ENCODE peak calls at places on chromosomes 3 and 15, in seven cellular contexts. Q, R, S, C, I, D and E are unnamed samples.

GRCh38 chr3:55524565-55525244 is 37.6 kb upstream of the WNT5A start:
- DNase-seq in Q (no peak), R (no peak), S (no peak), C (no peak), I (no peak), D (no peak), E (no peak)

GRCh38 chr3:146124141-146124801 is 36.7 kb downstream of the PLOD2 start:
- DNase-seq in Q (no peak), R (no peak), S (no peak), C (no peak), I (no peak), D (no peak), E (no peak)

GRCh38 chr3:177385831-177386301 is 188.6 kb upstream of the TBL1XR1 start:
- DNase-seq in Q (no peak), R (no peak), S (no peak), C (no peak), I (no peak), D (no peak), E (peak)

GRCh38 chr3:18680759-18681158 is 255.6 kb upstream of the SATB1 start:
- DNase-seq in Q (no peak), R (no peak), S (no peak), C (no peak), I (no peak), D (no peak), E (no peak)

GRCh38 chr15:79089331-79089889 is 1.2 kb downstream of the RASGRF1 start:
- DNase-seq in Q (no peak), R (no peak), S (no peak), C (peak), I (peak), D (no peak), E (no peak)

GRCh38 chr15:69185706-69186105 is 25.3 kb downstream of the GLCE start:
- DNase-seq in Q (no peak), R (no peak), S (no peak), C (no peak), I (no peak), D (no peak), E (no peak)

GRCh38 chr3:141275973-141276372 is 44.3 kb downstream of the PXYLP1 start:
- DNase-seq in Q (peak), R (no peak), S (no peak), C (no peak), I (no peak), D (no peak), E (peak)

GRCh38 chr3:51710631-51711351 is 3.9 kb downstream of the GRM2 start:
- DNase-seq in Q (no peak), R (no peak), S (peak), C (peak), I (no peak), D (no peak), E (no peak)

GRCh38 chr3:46878796-46879436 is 1.4 kb downstream of the PTH1R start:
- DNase-seq in Q (peak), R (no peak), S (no peak), C (peak), I (no peak), D (peak), E (no peak)

GRCh38 chr3:149621218-149622005 is 36.4 kb downstream of the WWTR1 start:
- DNase-seq in Q (no peak), R (no peak), S (no peak), C (no peak), I (no peak), D (no peak), E (no peak)

GRCh38 chr3:48929358-48930035 is 10.9 kb downstream of the ARIH2 start:
- DNase-seq in Q (no peak), R (no peak), S (no peak), C (no peak), I (no peak), D (no peak), E (no peak)

GRCh38 chr15:68696532-68697363 is 118.0 kb downstream of the CORO2B start:
- DNase-seq in Q (no peak), R (no peak), S (no peak), C (no peak), I (no peak), D (no peak), E (peak)

GRCh38 chr3:126033051-126033745 is 50.7 kb downstream of the SLC41A3 start:
- DNase-seq in Q (no peak), R (no peak), S (no peak), C (no peak), I (peak), D (no peak), E (no peak)

GRCh38 chr3:84096188-84096587 is 862.6 kb upstream of the CADM2 start:
- DNase-seq in Q (no peak), R (no peak), S (no peak), C (no peak), I (no peak), D (no peak), E (no peak)

GRCh38 chr3:151467069-151467468 is 6.2 kb upstream of the IGSF10 start:
- DNase-seq in Q (no peak), R (no peak), S (no peak), C (no peak), I (no peak), D (no peak), E (no peak)

GRCh38 chr3:9349321-9350117 is 13.3 kb upstream of the THUMPD3 start:
- DNase-seq in Q (peak), R (no peak), S (peak), C (no peak), I (no peak), D (no peak), E (peak)

GRCh38 chr15:70494861-70495571 is 268.3 kb downstream of the UACA start:
- DNase-seq in Q (peak), R (no peak), S (no peak), C (peak), I (no peak), D (no peak), E (no peak)

GRCh38 chr15:70387993-70388392 is 290.3 kb upstream of the TLE3 start:
- DNase-seq in Q (no peak), R (no peak), S (no peak), C (no peak), I (no peak), D (no peak), E (no peak)

GRCh38 chr15:62941719-62942118 is 100.8 kb upstream of the TPM1 start:
- DNase-seq in Q (no peak), R (no peak), S (no peak), C (no peak), I (no peak), D (no peak), E (no peak)

GRCh38 chr3:173199568-173199967 is 58.5 kb upstream of the SPATA16 start:
- DNase-seq in Q (no peak), R (no peak), S (no peak), C (no peak), I (no peak), D (no peak), E (no peak)

GRCh38 chr3:132256984-132257383 is 60.2 kb upstream of the ACP3 start:
- DNase-seq in Q (peak), R (peak), S (peak), C (peak), I (peak), D (no peak), E (peak)
- TF ChIP-seq JUND in Q (no peak), R (no peak), S (no peak), C (no peak), I (no peak), D (no peak), E (no peak)

GRCh38 chr3:134148534-134148933 is 102.1 kb downstream of the RYK start:
- DNase-seq in Q (no peak), R (no peak), S (no peak), C (no peak), I (no peak), D (no peak), E (no peak)
- TF ChIP-seq JUND in Q (no peak), R (no peak), S (no peak), C (no peak), I (no peak), D (no peak), E (no peak)

GRCh38 chr3:82410366-82410765 is 648.9 kb upstream of the GBE1 start:
- DNase-seq in Q (no peak), R (no peak), S (no peak), C (no peak), I (no peak), D (no peak), E (peak)
- TF ChIP-seq JUND in Q (no peak), R (no peak), S (no peak), C (no peak), I (peak), D (no peak), E (no peak)

DNA sequence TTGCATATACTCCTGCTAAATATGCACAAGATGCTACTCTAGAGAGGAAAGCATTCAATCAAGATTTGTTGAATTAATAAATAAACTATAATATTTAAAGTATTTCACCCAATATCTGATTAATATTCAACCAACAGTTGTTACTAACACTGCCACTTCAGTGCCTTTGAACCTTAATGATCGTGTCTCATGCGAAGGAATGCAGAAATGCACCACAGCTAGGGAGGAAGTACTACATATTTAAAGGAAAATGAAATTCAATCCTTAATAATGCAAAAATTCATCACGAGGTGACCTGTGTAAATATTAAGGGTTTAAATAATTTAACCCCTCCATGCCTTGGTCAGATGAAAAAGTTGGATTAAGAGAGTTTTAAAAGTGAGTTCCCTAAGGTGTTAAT is 114.2 kb upstream of the DAZL start:
- DNase-seq in Q (no peak), R (no peak), S (no peak), C (no peak), I (no peak), D (no peak), E (no peak)
- TF ChIP-seq JUND in Q (no peak), R (no peak), S (no peak), C (no peak), I (no peak), D (no peak), E (no peak)

DNA sequence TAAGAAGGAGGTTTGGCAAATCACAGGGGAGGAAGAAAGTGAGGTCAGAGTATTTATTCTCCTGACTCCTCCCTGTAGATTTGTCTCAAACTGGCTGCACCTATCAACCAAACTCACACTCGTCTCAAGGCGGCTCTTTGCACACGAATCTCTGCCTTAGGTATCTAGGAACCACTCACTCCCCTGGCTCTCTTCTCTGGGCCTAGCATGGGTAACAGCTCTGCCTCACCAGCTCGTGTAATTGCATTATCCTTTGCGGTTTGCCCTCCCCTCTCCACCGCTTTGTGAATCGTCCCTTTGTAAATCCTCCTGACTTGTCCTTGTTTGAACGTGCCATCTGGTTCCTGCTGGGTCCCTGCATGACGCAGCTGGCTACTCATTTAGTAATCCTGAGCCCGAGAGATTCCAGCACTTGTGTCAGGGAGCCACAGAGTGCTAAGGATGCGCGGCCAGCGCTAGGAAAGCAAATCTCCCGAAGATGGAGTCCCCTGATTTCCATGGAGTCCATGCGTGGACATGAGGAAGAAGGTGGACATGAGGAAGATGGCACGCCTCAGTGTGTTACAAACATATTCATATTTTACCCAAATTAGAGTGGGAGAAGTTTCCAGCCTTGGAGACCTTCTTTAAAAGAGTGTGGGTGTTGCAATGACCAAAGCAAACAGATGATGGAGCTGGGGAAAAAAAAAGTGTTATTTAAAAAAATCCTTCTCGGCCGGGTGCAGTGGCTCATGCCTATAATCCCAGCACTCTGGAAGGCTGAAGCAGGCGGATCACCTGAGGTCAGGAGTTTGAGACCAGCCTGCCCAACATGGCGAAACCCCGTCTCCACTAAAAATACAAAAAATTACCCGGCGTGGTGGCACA is 26.7 kb downstream of the NRROS start:
- DNase-seq in Q (peak), R (no peak), S (no peak), C (no peak), I (peak), D (no peak), E (peak)
- TF ChIP-seq JUND in Q (no peak), R (no peak), S (no peak), C (no peak), I (no peak), D (no peak), E (no peak)

GRCh38 chr15:39499151-39499550 is 81.7 kb upstream of the THBS1 start:
- DNase-seq in Q (no peak), R (no peak), S (no peak), C (no peak), I (no peak), D (no peak), E (no peak)
- TF ChIP-seq JUND in Q (no peak), R (no peak), S (no peak), C (no peak), I (no peak), D (no peak), E (no peak)

GRCh38 chr3:162022931-162023330 is 526.3 kb downstream of the OTOL1 start:
- DNase-seq in Q (no peak), R (no peak), S (no peak), C (no peak), I (no peak), D (no peak), E (no peak)
- TF ChIP-seq JUND in Q (no peak), R (no peak), S (no peak), C (no peak), I (no peak), D (no peak), E (no peak)

GRCh38 chr15:100856847-100857246 is 22.8 kb upstream of the ALDH1A3 start:
- DNase-seq in Q (no peak), R (no peak), S (no peak), C (no peak), I (no peak), D (no peak), E (no peak)

GRCh38 chr15:100859970-100860828 is 19.4 kb upstream of the ALDH1A3 start:
- DNase-seq in Q (no peak), R (no peak), S (no peak), C (no peak), I (no peak), D (no peak), E (no peak)

GRCh38 chr15:100861511-100861991 is 18.1 kb upstream of the ALDH1A3 start:
- DNase-seq in Q (no peak), R (no peak), S (no peak), C (no peak), I (no peak), D (no peak), E (no peak)

GRCh38 chr15:100860829-100861510 is 18.7 kb upstream of the ALDH1A3 start:
- DNase-seq in Q (no peak), R (no peak), S (no peak), C (no peak), I (no peak), D (no peak), E (no peak)

GRCh38 chr15:100858294-100858693 is 21.3 kb upstream of the ALDH1A3 start:
- DNase-seq in Q (no peak), R (no peak), S (no peak), C (no peak), I (no peak), D (no peak), E (no peak)
- TF ChIP-seq JUND in Q (no peak), R (no peak), S (no peak), C (no peak), I (no peak), D (no peak), E (no peak)

DNA sequence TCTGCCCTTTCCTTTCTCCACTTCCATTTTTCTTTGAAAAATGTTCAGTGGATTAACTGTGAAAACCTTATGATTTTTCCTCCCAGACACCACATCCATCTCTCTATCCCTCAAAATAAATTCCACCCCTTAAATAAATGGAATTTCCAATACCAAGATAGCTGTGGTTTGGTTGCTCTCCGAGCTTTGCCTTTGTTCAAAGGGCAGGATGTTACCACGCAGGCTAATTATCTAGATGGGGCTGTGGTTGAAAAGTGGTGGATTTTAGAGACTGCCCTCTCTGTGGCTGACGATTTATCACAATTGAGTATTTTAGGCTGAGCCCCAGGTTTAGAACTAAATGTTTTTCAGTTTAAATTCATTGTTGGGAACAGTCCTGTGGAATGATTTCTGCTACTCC is 36.9 kb upstream of the CMSS1 start:
- DNase-seq in Q (no peak), R (no peak), S (no peak), C (no peak), I (no peak), D (no peak), E (no peak)
- TF ChIP-seq JUND in Q (no peak), R (no peak), S (no peak), C (no peak), I (no peak), D (no peak), E (no peak)